ENCODE peak calls at places on chromosomes 4 and X, in eight cellular contexts. One of them, this sample, is unnamed.

GRCh38 chr4:123452585-123452984 is 56.0 kb downstream of the SPRY1 start:
- DNase-seq in GM12865: no peak
- DNase-seq in Jurkat, Clone E6-1: peak; percentile 19
- DNase-seq in NCI-H748 treated with DMSO at 0.1 percent for 48 hours: no peak
- DNase-seq in NCI-H1092: peak; percentile 35
- DNase-seq in left cardiac atrium: peak; percentile 51
- DNase-seq in activated CD8-positive, alpha-beta T cell treated with anti-CD3 and anti-CD28 coated beads for 36 hours: peak; percentile 77
- DNase-seq in COR-L47: peak; percentile 48
- DNase-seq in this sample: peak; percentile 24

GRCh38 chrX:136395271-136395670 is 92.5 kb upstream of the BRS3 start:
- DNase-seq in NCI-H1092: no peak
- DNase-seq in left cardiac atrium: no peak
- DNase-seq in Jurkat, Clone E6-1: no peak
- DNase-seq in COR-L47: no peak
- DNase-seq in GM12865: no peak
- DNase-seq in NCI-H748 treated with DMSO at 0.1 percent for 48 hours: no peak
- DNase-seq in activated CD8-positive, alpha-beta T cell treated with anti-CD3 and anti-CD28 coated beads for 36 hours: no peak
- DNase-seq in this sample: peak; percentile 7

GRCh38 chr4:100299441-100299840 is 109.2 kb upstream of the DDIT4L start:
- DNase-seq in NCI-H1092: no peak
- DNase-seq in GM12865: no peak
- DNase-seq in left cardiac atrium: no peak
- DNase-seq in COR-L47: no peak
- DNase-seq in activated CD8-positive, alpha-beta T cell treated with anti-CD3 and anti-CD28 coated beads for 36 hours: no peak
- DNase-seq in Jurkat, Clone E6-1: no peak
- DNase-seq in NCI-H748 treated with DMSO at 0.1 percent for 48 hours: no peak
- DNase-seq in this sample: no peak

GRCh38 chr4:94519019-94519418 is 67.3 kb downstream of the PDLIM5 start:
- DNase-seq in NCI-H1092: no peak
- DNase-seq in GM12865: peak; percentile 54
- DNase-seq in activated CD8-positive, alpha-beta T cell treated with anti-CD3 and anti-CD28 coated beads for 36 hours: no peak
- DNase-seq in NCI-H748 treated with DMSO at 0.1 percent for 48 hours: no peak
- DNase-seq in left cardiac atrium: no peak
- DNase-seq in Jurkat, Clone E6-1: no peak
- DNase-seq in COR-L47: no peak
- DNase-seq in this sample: no peak

GRCh38 chr4:4376074-4376473 is 10.8 kb upstream of the NSG1 start:
- DNase-seq in NCI-H1092: no peak
- DNase-seq in activated CD8-positive, alpha-beta T cell treated with anti-CD3 and anti-CD28 coated beads for 36 hours: no peak
- DNase-seq in Jurkat, Clone E6-1: no peak
- DNase-seq in GM12865: no peak
- DNase-seq in left cardiac atrium: no peak
- DNase-seq in COR-L47: no peak
- DNase-seq in NCI-H748 treated with DMSO at 0.1 percent for 48 hours: no peak
- DNase-seq in this sample: no peak

GRCh38 chr4:6562931-6563901 is 11.8 kb upstream of the MAN2B2 start:
- DNase-seq in activated CD8-positive, alpha-beta T cell treated with anti-CD3 and anti-CD28 coated beads for 36 hours: no peak
- DNase-seq in left cardiac atrium: no peak
- DNase-seq in GM12865: no peak
- DNase-seq in NCI-H1092: no peak
- DNase-seq in Jurkat, Clone E6-1: no peak
- DNase-seq in COR-L47: peak; percentile 39
- DNase-seq in NCI-H748 treated with DMSO at 0.1 percent for 48 hours: no peak
- DNase-seq in this sample: peak; percentile 48

GRCh38 chr4:900721-901120 is 31.4 kb downstream of the GAK start:
- DNase-seq in NCI-H1092: no peak
- DNase-seq in GM12865: no peak
- DNase-seq in NCI-H748 treated with DMSO at 0.1 percent for 48 hours: no peak
- DNase-seq in activated CD8-positive, alpha-beta T cell treated with anti-CD3 and anti-CD28 coated beads for 36 hours: no peak
- DNase-seq in left cardiac atrium: no peak
- DNase-seq in COR-L47: no peak
- DNase-seq in Jurkat, Clone E6-1: no peak
- DNase-seq in this sample: no peak

GRCh38 chrX:126137899-126138298 is 28.2 kb downstream of the DCAF12L2 start:
- DNase-seq in GM12865: peak; percentile 0
- DNase-seq in NCI-H1092: no peak
- DNase-seq in COR-L47: no peak
- DNase-seq in left cardiac atrium: no peak
- DNase-seq in Jurkat, Clone E6-1: no peak
- DNase-seq in activated CD8-positive, alpha-beta T cell treated with anti-CD3 and anti-CD28 coated beads for 36 hours: no peak
- DNase-seq in NCI-H748 treated with DMSO at 0.1 percent for 48 hours: peak; percentile 49
- DNase-seq in this sample: no peak

GRCh38 chr4:77375866-77376607 is 219.0 kb downstream of the CCNG2 start:
- DNase-seq in NCI-H1092: no peak
- DNase-seq in Jurkat, Clone E6-1: no peak
- DNase-seq in NCI-H748 treated with DMSO at 0.1 percent for 48 hours: no peak
- DNase-seq in GM12865: no peak
- DNase-seq in COR-L47: no peak
- DNase-seq in activated CD8-positive, alpha-beta T cell treated with anti-CD3 and anti-CD28 coated beads for 36 hours: no peak
- DNase-seq in left cardiac atrium: no peak
- DNase-seq in this sample: no peak

GRCh38 chr4:88027611-88028608 is 20.5 kb downstream of the PKD2 start:
- DNase-seq in COR-L47: no peak
- DNase-seq in Jurkat, Clone E6-1: no peak
- DNase-seq in GM12865: no peak
- DNase-seq in activated CD8-positive, alpha-beta T cell treated with anti-CD3 and anti-CD28 coated beads for 36 hours: no peak
- DNase-seq in NCI-H748 treated with DMSO at 0.1 percent for 48 hours: no peak
- DNase-seq in left cardiac atrium: no peak
- DNase-seq in NCI-H1092: no peak
- DNase-seq in this sample: no peak

GRCh38 chr4:38623260-38623659 is 40.7 kb upstream of the KLF3 start:
- DNase-seq in NCI-H748 treated with DMSO at 0.1 percent for 48 hours: no peak
- DNase-seq in NCI-H1092: no peak
- DNase-seq in Jurkat, Clone E6-1: no peak
- DNase-seq in COR-L47: no peak
- DNase-seq in activated CD8-positive, alpha-beta T cell treated with anti-CD3 and anti-CD28 coated beads for 36 hours: no peak
- DNase-seq in GM12865: no peak
- DNase-seq in left cardiac atrium: no peak
- DNase-seq in this sample: no peak

GRCh38 chr4:18935956-18936355 is 914.4 kb upstream of the LCORL start:
- DNase-seq in Jurkat, Clone E6-1: no peak
- DNase-seq in activated CD8-positive, alpha-beta T cell treated with anti-CD3 and anti-CD28 coated beads for 36 hours: no peak
- DNase-seq in GM12865: no peak
- DNase-seq in COR-L47: no peak
- DNase-seq in NCI-H1092: no peak
- DNase-seq in NCI-H748 treated with DMSO at 0.1 percent for 48 hours: no peak
- DNase-seq in left cardiac atrium: no peak
- DNase-seq in this sample: no peak

GRCh38 chr4:48141048-48141447 is 7.0 kb upstream of the TXK start:
- DNase-seq in Jurkat, Clone E6-1: peak; percentile 65
- DNase-seq in left cardiac atrium: no peak
- DNase-seq in activated CD8-positive, alpha-beta T cell treated with anti-CD3 and anti-CD28 coated beads for 36 hours: no peak
- DNase-seq in GM12865: peak; percentile 47
- DNase-seq in COR-L47: peak; percentile 33
- DNase-seq in NCI-H748 treated with DMSO at 0.1 percent for 48 hours: peak; percentile 32
- DNase-seq in NCI-H1092: peak; percentile 7
- DNase-seq in this sample: peak; percentile 50

GRCh38 chr4:94256833-94257232 is 49.2 kb downstream of the SMARCAD1 start:
- DNase-seq in activated CD8-positive, alpha-beta T cell treated with anti-CD3 and anti-CD28 coated beads for 36 hours: no peak
- DNase-seq in COR-L47: no peak
- DNase-seq in GM12865: no peak
- DNase-seq in left cardiac atrium: no peak
- DNase-seq in Jurkat, Clone E6-1: peak; percentile 6
- DNase-seq in NCI-H748 treated with DMSO at 0.1 percent for 48 hours: no peak
- DNase-seq in NCI-H1092: no peak
- DNase-seq in this sample: peak; percentile 2

GRCh38 chr4:73662709-73663546 is 42.7 kb upstream of the RASSF6 start:
- DNase-seq in Jurkat, Clone E6-1: peak; percentile 28
- DNase-seq in NCI-H748 treated with DMSO at 0.1 percent for 48 hours: peak; percentile 20
- DNase-seq in COR-L47: peak; percentile 44
- DNase-seq in left cardiac atrium: no peak
- DNase-seq in NCI-H1092: peak; percentile 17
- DNase-seq in activated CD8-positive, alpha-beta T cell treated with anti-CD3 and anti-CD28 coated beads for 36 hours: no peak
- DNase-seq in GM12865: peak; percentile 45
- DNase-seq in this sample: peak; percentile 67

GRCh38 chrX:7170903-7171302 is 22.9 kb upstream of the PUDP start:
- DNase-seq in COR-L47: no peak
- DNase-seq in NCI-H748 treated with DMSO at 0.1 percent for 48 hours: no peak
- DNase-seq in activated CD8-positive, alpha-beta T cell treated with anti-CD3 and anti-CD28 coated beads for 36 hours: peak; percentile 52
- DNase-seq in Jurkat, Clone E6-1: no peak
- DNase-seq in NCI-H1092: no peak
- DNase-seq in GM12865: peak; percentile 13
- DNase-seq in left cardiac atrium: no peak
- DNase-seq in this sample: peak; percentile 39

GRCh38 chr4:95038791-95039190 is 281.0 kb downstream of the BMPR1B start:
- DNase-seq in GM12865: no peak
- DNase-seq in COR-L47: no peak
- DNase-seq in activated CD8-positive, alpha-beta T cell treated with anti-CD3 and anti-CD28 coated beads for 36 hours: no peak
- DNase-seq in Jurkat, Clone E6-1: no peak
- DNase-seq in NCI-H1092: no peak
- DNase-seq in NCI-H748 treated with DMSO at 0.1 percent for 48 hours: no peak
- DNase-seq in left cardiac atrium: no peak
- DNase-seq in this sample: no peak

GRCh38 chrX:30215357-30215843 is at the start of gene MAGEB2:
- DNase-seq in NCI-H1092: no peak
- DNase-seq in Jurkat, Clone E6-1: no peak
- DNase-seq in COR-L47: no peak
- DNase-seq in activated CD8-positive, alpha-beta T cell treated with anti-CD3 and anti-CD28 coated beads for 36 hours: no peak
- DNase-seq in NCI-H748 treated with DMSO at 0.1 percent for 48 hours: no peak
- DNase-seq in GM12865: no peak
- DNase-seq in left cardiac atrium: no peak
- DNase-seq in this sample: no peak

GRCh38 chr4:152257601-152258066 is 278.3 kb downstream of the FBXW7 start:
- DNase-seq in activated CD8-positive, alpha-beta T cell treated with anti-CD3 and anti-CD28 coated beads for 36 hours: no peak
- DNase-seq in left cardiac atrium: no peak
- DNase-seq in Jurkat, Clone E6-1: no peak
- DNase-seq in GM12865: no peak
- DNase-seq in NCI-H1092: no peak
- DNase-seq in COR-L47: no peak
- DNase-seq in NCI-H748 treated with DMSO at 0.1 percent for 48 hours: no peak
- DNase-seq in this sample: peak; percentile 16

GRCh38 chrX:110212299-110212698 is 105.6 kb downstream of the AMMECR1 start:
- DNase-seq in GM12865: no peak
- DNase-seq in left cardiac atrium: no peak
- DNase-seq in NCI-H1092: no peak
- DNase-seq in COR-L47: no peak
- DNase-seq in NCI-H748 treated with DMSO at 0.1 percent for 48 hours: no peak
- DNase-seq in Jurkat, Clone E6-1: no peak
- DNase-seq in activated CD8-positive, alpha-beta T cell treated with anti-CD3 and anti-CD28 coated beads for 36 hours: no peak
- DNase-seq in this sample: peak; percentile 38

GRCh38 chrX:39815621-39816020 is 282.1 kb downstream of the BCOR start:
- DNase-seq in Jurkat, Clone E6-1: peak; percentile 53
- DNase-seq in GM12865: peak; percentile 57
- DNase-seq in COR-L47: no peak
- DNase-seq in activated CD8-positive, alpha-beta T cell treated with anti-CD3 and anti-CD28 coated beads for 36 hours: peak; percentile 58
- DNase-seq in left cardiac atrium: no peak
- DNase-seq in NCI-H1092: no peak
- DNase-seq in NCI-H748 treated with DMSO at 0.1 percent for 48 hours: no peak
- DNase-seq in this sample: peak; percentile 48